ENCODE peak calls at places on chromosome 11, in nine cellular contexts. X is cardiac fibroblast; G is GDM1; L is stimulated activated CD4-positive, alpha-beta T cell treated with anti-CD3 and anti-CD28 coated beads, Interleukin-4, amount 100 ng/mL, for 48 hours; J is lower leg skin; N is NCI-H1048; B is Caco-2; I is skeletal muscle cell; R is Peyer's patch. C is an unnamed sample.
A peak's percentile ranks its signal among the peaks of the same experiment; 100 is the strongest.

GRCh38 chr11:11987503-11988022 is 20.9 kb downstream of the DKK3 start:
- DNase-seq in X (peak; percentile 64), L (no peak), N (no peak), J (peak; percentile 45), I (no peak), B (no peak), R (no peak), G (no peak), C (peak; percentile 36)

GRCh38 chr11:57244911-57245310 is 7.9 kb upstream of the APLNR start:
- DNase-seq in L (no peak), X (no peak), N (no peak), J (peak; percentile 75), I (no peak), G (no peak), B (no peak), R (no peak), C (no peak)

GRCh38 chr11:61694971-61695706 is 14.9 kb downstream of the DAGLA start:
- DNase-seq in N (no peak), L (no peak), I (no peak), G (no peak), R (peak; percentile 54), B (peak; percentile 73), J (no peak), X (peak; percentile 14), C (no peak)

GRCh38 chr11:15195454-15196200 is 80.9 kb downstream of the INSC start:
- DNase-seq in X (peak; percentile 13), J (no peak), L (no peak), N (no peak), B (peak; percentile 11), I (no peak), R (no peak), G (no peak), C (no peak)

GRCh38 chr11:68579455-68579854 is 104.9 kb upstream of the GAL start:
- DNase-seq in I (no peak), N (no peak), X (peak; percentile 53), L (no peak), J (no peak), G (no peak), R (no peak), B (no peak), C (peak; percentile 36)

GRCh38 chr11:45181595-45182550 is 35.4 kb downstream of the PRDM11 start:
- DNase-seq in N (no peak), G (no peak), R (no peak), J (peak; percentile 83), I (no peak), X (no peak), B (no peak), L (no peak), C (no peak)

GRCh38 chr11:340539-341512 is 20.2 kb upstream of the IFITM3 start:
- DNase-seq in X (no peak), J (no peak), G (no peak), I (no peak), B (no peak), R (no peak), N (no peak), L (no peak), C (no peak)

GRCh38 chr11:63835156-63835540 is 3.8 kb upstream of the MARK2 start:
- DNase-seq in G (no peak), N (no peak), L (no peak), R (no peak), B (no peak), X (no peak), I (no peak), J (no peak), C (no peak)

GRCh38 chr11:75597636-75598035 is 35.6 kb downstream of the SERPINH1 start:
- DNase-seq in X (peak; percentile 43), L (no peak), G (no peak), B (peak; percentile 76), R (no peak), I (no peak), N (no peak), J (no peak), C (no peak)

GRCh38 chr11:68216171-68216938 is 3.3 kb upstream of the KMT5B start:
- DNase-seq in X (no peak), N (no peak), J (no peak), R (peak; percentile 65), G (no peak), I (no peak), L (no peak), B (no peak), C (no peak)

GRCh38 chr11:17537261-17537660 is 7.0 kb downstream of the USH1C start:
- DNase-seq in R (no peak), X (no peak), J (no peak), G (no peak), N (no peak), B (no peak), I (no peak), L (no peak), C (no peak)

GRCh38 chr11:69241075-69241740 is 52.7 kb upstream of the MYEOV start:
- DNase-seq in J (peak; percentile 60), N (no peak), L (no peak), R (peak; percentile 25), X (no peak), B (no peak), I (no peak), G (no peak), C (no peak)

GRCh38 chr11:26037716-26038115 is 294.2 kb upstream of the ANO3 start:
- DNase-seq in B (no peak), G (no peak), N (no peak), X (no peak), R (no peak), J (no peak), L (no peak), I (no peak), C (no peak)

GRCh38 chr11:58494096-58494495 is 13.8 kb downstream of the OR5B21 start:
- DNase-seq in J (no peak), L (no peak), X (peak; percentile 50), N (no peak), R (no peak), B (no peak), I (no peak), G (no peak), C (peak; percentile 34)

GRCh38 chr11:14320020-14320419 is 39.0 kb downstream of the RRAS2 start:
- DNase-seq in R (peak; percentile 82), N (no peak), G (no peak), I (no peak), L (no peak), X (peak; percentile 25), B (no peak), J (no peak), C (no peak)

GRCh38 chr11:12045914-12046635 is 37.6 kb upstream of the DKK3 start:
- DNase-seq in J (peak; percentile 52), N (no peak), L (no peak), G (no peak), X (peak; percentile 51), R (no peak), I (no peak), B (no peak), C (no peak)

GRCh38 chr11:123174196-123175183 is 20.6 kb downstream of the CLMP start:
- DNase-seq in G (no peak), J (peak; percentile 94), B (peak; percentile 78), R (peak; percentile 75), N (no peak), I (peak; percentile 95), L (no peak), X (peak; percentile 97), C (peak; percentile 97)